ENCODE peak calls at places on chromosomes 13 and 19, in eight cellular contexts. K, N, W, Y, L, B, R and J are unnamed samples.

GRCh38 chr13:36543671-36544070 is 111.4 kb downstream of the CCNA1 start:
- DNase-seq in K (no peak), N (no peak), W (no peak), Y (no peak), L (no peak), B (no peak), R (no peak), J (no peak)

GRCh38 chr13:35343417-35343816 is 133.1 kb downstream of the MAB21L1 start:
- DNase-seq in K (no peak), N (no peak), W (no peak), Y (no peak), L (no peak), B (no peak), R (no peak), J (no peak)

GRCh38 chr19:16342002-16342715 is 17.5 kb downstream of the KLF2 start:
- DNase-seq in K (no peak), N (no peak), W (no peak), Y (peak), L (peak), B (peak), R (peak), J (peak)

GRCh38 chr13:36418022-36418805 is 14.1 kb upstream of the CCNA1 start:
- DNase-seq in K (peak), N (no peak), W (no peak), Y (no peak), L (peak), B (no peak), R (peak), J (no peak)

GRCh38 chr13:43074824-43075510 is 51.6 kb downstream of the DNAJC15 start:
- DNase-seq in K (no peak), N (no peak), W (no peak), Y (no peak), L (peak), B (peak), R (no peak), J (no peak)

GRCh38 chr19:54455786-54456422 is 6.9 kb downstream of the LENG8 start:
- DNase-seq in K (no peak), N (no peak), W (peak), Y (no peak), L (no peak), B (no peak), R (no peak), J (no peak)

GRCh38 chr13:80862466-80862865 is 521.5 kb upstream of the SPRY2 start:
- DNase-seq in K (no peak), N (no peak), W (no peak), Y (no peak), L (no peak), B (no peak), R (peak), J (no peak)

GRCh38 chr13:98108330-98108729 is 34.6 kb upstream of the FARP1 start:
- DNase-seq in K (no peak), N (no peak), W (no peak), Y (no peak), L (no peak), B (no peak), R (no peak), J (no peak)

GRCh38 chr19:35860818-35861639 is 4.3 kb downstream of the KIRREL2 start:
- DNase-seq in K (no peak), N (no peak), W (no peak), Y (no peak), L (no peak), B (no peak), R (no peak), J (no peak)

GRCh38 chr13:97030705-97031452 is 36.6 kb upstream of the OXGR1 start:
- DNase-seq in K (no peak), N (no peak), W (no peak), Y (no peak), L (peak), B (no peak), R (peak), J (peak)

GRCh38 chr13:23743269-23743668 is 145.9 kb downstream of the MIPEP start:
- DNase-seq in K (no peak), N (no peak), W (no peak), Y (no peak), L (no peak), B (peak), R (no peak), J (peak)

GRCh38 chr19:39531834-39532232 is 819 bp downstream of the EID2B start:
- DNase-seq in K (no peak), N (no peak), W (no peak), Y (no peak), L (no peak), B (no peak), R (no peak), J (no peak)

GRCh38 chr13:24827799-24828198 is 63.8 kb downstream of the RNF17 start:
- DNase-seq in K (no peak), N (no peak), W (no peak), Y (no peak), L (no peak), B (no peak), R (no peak), J (no peak)

GRCh38 chr13:31050486-31051400 is 111.0 kb downstream of the HSPH1 start:
- DNase-seq in K (no peak), N (no peak), W (no peak), Y (no peak), L (no peak), B (no peak), R (peak), J (no peak)

GRCh38 chr19:10395436-10395835 is 7.9 kb downstream of the CDC37 start:
- DNase-seq in K (no peak), N (no peak), W (no peak), Y (no peak), L (no peak), B (no peak), R (no peak), J (no peak)

GRCh38 chr13:77563110-77563509 is 27.6 kb downstream of the SCEL start:
- DNase-seq in K (no peak), N (no peak), W (no peak), Y (no peak), L (no peak), B (no peak), R (peak), J (no peak)

GRCh38 chr13:38933786-38934185 is 56.8 kb downstream of the STOML3 start:
- DNase-seq in K (no peak), N (no peak), W (no peak), Y (no peak), L (no peak), B (no peak), R (no peak), J (no peak)

GRCh38 chr19:5261151-5261890 is 79.3 kb downstream of the PTPRS start:
- DNase-seq in K (no peak), N (no peak), W (peak), Y (no peak), L (no peak), B (no peak), R (no peak), J (no peak)

GRCh38 chr19:40928859-40929258 is 46.8 kb upstream of the CYP2A7 start:
- DNase-seq in K (no peak), N (no peak), W (no peak), Y (no peak), L (no peak), B (no peak), R (no peak), J (no peak)

GRCh38 chr13:24323036-24323738 is 13.8 kb downstream of the C1QTNF9 start:
- DNase-seq in K (no peak), N (no peak), W (no peak), Y (no peak), L (no peak), B (no peak), R (no peak), J (no peak)

GRCh38 chr13:113216165-113217056 is 7.0 kb downstream of the CUL4A start:
- DNase-seq in K (no peak), N (no peak), W (peak), Y (no peak), L (no peak), B (peak), R (peak), J (peak)

GRCh38 chr19:39916236-39916635 is 18.2 kb downstream of the FCGBP start:
- DNase-seq in K (peak), N (no peak), W (no peak), Y (no peak), L (no peak), B (no peak), R (no peak), J (no peak)

GRCh38 chr13:103640617-103641016 is 574.4 kb upstream of the SLC10A2 start:
- DNase-seq in K (no peak), N (no peak), W (no peak), Y (no peak), L (no peak), B (no peak), R (no peak), J (no peak)

GRCh38 chr19:6639439-6639838 is 30.5 kb downstream of the TNFSF14 start:
- DNase-seq in K (no peak), N (no peak), W (no peak), Y (no peak), L (peak), B (peak), R (no peak), J (no peak)

GRCh38 chr19:34644991-34645461 is 31.9 kb downstream of the SCGB2B2 start:
- DNase-seq in K (no peak), N (no peak), W (no peak), Y (no peak), L (no peak), B (no peak), R (no peak), J (no peak)

GRCh38 chr19:18865106-18865972 is 30.6 kb downstream of the CERS1 start:
- DNase-seq in K (no peak), N (no peak), W (no peak), Y (no peak), L (no peak), B (no peak), R (no peak), J (no peak)

GRCh38 chr13:29523199-29523931 is 72.1 kb downstream of the SLC7A1 start:
- DNase-seq in K (no peak), N (no peak), W (peak), Y (peak), L (no peak), B (no peak), R (peak), J (no peak)

GRCh38 chr19:8423821-8424223 is 10.7 kb downstream of the MARCHF2 start:
- DNase-seq in K (peak), N (peak), W (peak), Y (peak), L (no peak), B (no peak), R (peak), J (no peak)

GRCh38 chr13:107516517-107516916 is 698.8 kb downstream of the LIG4 start:
- DNase-seq in K (no peak), N (no peak), W (no peak), Y (no peak), L (no peak), B (no peak), R (no peak), J (no peak)
- TF ChIP-seq CTCF in K (no peak), N (no peak), W (no peak), Y (no peak), L (no peak), B (no peak), R (no peak), J (no peak)

GRCh38 chr13:110644892-110645521 is 29.7 kb downstream of the NAXD start:
- DNase-seq in K (peak), N (peak), W (peak), Y (peak), L (peak), B (peak), R (peak), J (peak)
- TF ChIP-seq CTCF in K (peak), N (peak), W (peak), Y (peak), L (peak), B (peak), R (peak), J (peak)

DNA sequence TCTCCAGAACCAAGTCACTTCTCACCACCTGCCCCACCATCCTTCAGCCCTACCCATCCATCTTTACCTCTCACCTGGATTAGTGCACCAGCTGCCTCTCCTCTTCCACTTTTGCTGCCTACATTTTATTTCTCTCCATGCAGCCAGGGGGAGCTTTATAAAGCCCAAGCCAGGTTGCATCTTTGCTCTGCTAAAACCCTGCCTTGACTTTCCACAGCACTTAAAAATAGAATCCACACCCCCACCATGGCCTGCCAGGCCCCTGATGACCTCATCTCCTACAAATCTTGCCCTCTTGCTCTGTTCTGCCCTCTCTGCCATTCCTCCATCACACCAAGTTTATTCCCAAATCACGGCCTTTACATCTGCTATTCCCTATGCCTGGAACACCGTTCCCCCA is 1.8 kb downstream of the HOOK2 start:
- DNase-seq in K (no peak), N (no peak), W (no peak), Y (no peak), L (no peak), B (no peak), R (no peak), J (no peak)
- TF ChIP-seq CTCF in K (peak), N (peak), W (peak), Y (peak), L (peak), B (no peak), R (peak), J (peak)

GRCh38 chr13:47455581-47455980 is 545.5 kb downstream of the SUCLA2 start:
- DNase-seq in K (no peak), N (no peak), W (no peak), Y (no peak), L (peak), B (no peak), R (no peak), J (no peak)
- TF ChIP-seq CTCF in K (peak), N (no peak), W (no peak), Y (no peak), L (peak), B (no peak), R (peak), J (peak)

GRCh38 chr13:92436927-92437326 is 789.7 kb upstream of the GPC6 start:
- DNase-seq in K (no peak), N (no peak), W (no peak), Y (no peak), L (no peak), B (no peak), R (no peak), J (no peak)

GRCh38 chr13:92429231-92429630 is 797.4 kb upstream of the GPC6 start:
- DNase-seq in K (no peak), N (no peak), W (no peak), Y (no peak), L (no peak), B (no peak), R (no peak), J (no peak)

GRCh38 chr13:92433386-92433785 is 793.2 kb upstream of the GPC6 start:
- DNase-seq in K (no peak), N (no peak), W (no peak), Y (no peak), L (no peak), B (no peak), R (no peak), J (no peak)

DNA sequence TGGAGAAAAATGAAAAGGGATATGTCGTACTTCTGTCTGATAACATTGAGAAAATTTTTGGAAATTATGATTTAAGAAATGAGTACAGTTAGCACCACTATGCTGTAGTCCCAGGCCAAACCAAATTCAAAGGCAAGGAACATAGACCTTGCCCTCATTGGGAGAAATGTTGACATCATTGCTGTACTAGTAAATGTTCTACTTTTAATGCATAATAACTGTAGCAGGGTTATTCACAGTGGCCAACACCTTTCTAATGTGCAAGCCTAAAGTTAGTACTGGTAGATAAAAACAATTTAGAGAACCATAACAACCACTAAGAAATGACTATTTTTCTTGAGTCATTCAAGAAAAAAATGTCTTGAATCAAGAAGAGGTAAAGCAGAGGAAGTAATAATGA is 792.6 kb upstream of the GPC6 start:
- DNase-seq in K (no peak), N (no peak), W (no peak), Y (no peak), L (no peak), B (no peak), R (no peak), J (no peak)
- TF ChIP-seq CTCF in K (no peak), N (no peak), W (no peak), Y (no peak), L (no peak), B (no peak), R (no peak), J (no peak)

GRCh38 chr13:101209206-101209893 is 207.0 kb downstream of the NALCN start:
- DNase-seq in K (no peak), N (no peak), W (no peak), Y (no peak), L (no peak), B (no peak), R (no peak), J (no peak)
- TF ChIP-seq CTCF in K (no peak), N (no peak), W (no peak), Y (no peak), L (no peak), B (no peak), R (no peak), J (no peak)

GRCh38 chr19:48899781-48900476 is at the start of gene NUCB1:
- DNase-seq in K (peak), N (peak), W (peak), Y (peak), L (peak), B (peak), R (peak), J (peak)
- TF ChIP-seq CTCF in K (no peak), N (peak), W (peak), Y (no peak), L (no peak), B (no peak), R (peak), J (no peak)

GRCh38 chr19:21698215-21698614 is 69.2 kb downstream of the ZNF100 start:
- DNase-seq in K (peak), N (no peak), W (no peak), Y (no peak), L (no peak), B (no peak), R (peak), J (no peak)
- TF ChIP-seq CTCF in K (peak), N (no peak), W (peak), Y (peak), L (peak), B (peak), R (peak), J (peak)